ENCODE peak calls at places on chromosomes 3 and 15, in six cellular contexts. I is A549, W is GM12878, O is HepG2, Z is endothelial cell of umbilical vein, N is K562. P is an unnamed sample.

GRCh38 chr3:126300761-126301481 is 56.3 kb downstream of the KLF15 start:
- DNase-seq in I (no peak), W (no peak), O (peak), Z (no peak), N (no peak), P (no peak)

GRCh38 chr3:42377681-42378080 is 32.7 kb downstream of the LYZL4 start:
- DNase-seq in I (no peak), W (no peak), O (no peak), Z (no peak), N (no peak), P (no peak)

GRCh38 chr3:58098531-58098930 is 90.3 kb downstream of the FLNB start:
- DNase-seq in I (no peak), W (no peak), O (no peak), Z (no peak), N (no peak), P (no peak)

GRCh38 chr3:40109641-40110490 is 199.6 kb upstream of the EIF1B start:
- DNase-seq in I (no peak), W (no peak), O (peak), Z (peak), N (no peak), P (no peak)

GRCh38 chr15:76163429-76164020 is 103.7 kb downstream of the TMEM266 start:
- DNase-seq in I (peak), W (no peak), O (peak), Z (no peak), N (no peak), P (peak)

GRCh38 chr15:41487376-41487775 is 6.3 kb upstream of the ITPKA start:
- DNase-seq in I (no peak), W (no peak), O (no peak), Z (no peak), N (no peak), P (no peak)

GRCh38 chr3:190504354-190505125 is 9.3 kb upstream of the IL1RAP start:
- DNase-seq in I (no peak), W (no peak), O (peak), Z (peak), N (no peak), P (peak)

GRCh38 chr3:122800031-122800430 is 5.2 kb downstream of the SLC49A4 start:
- DNase-seq in I (no peak), W (no peak), O (no peak), Z (no peak), N (no peak), P (no peak)

GRCh38 chr3:86481031-86481430 is 509.9 kb downstream of the VGLL3 start:
- DNase-seq in I (peak), W (no peak), O (no peak), Z (no peak), N (no peak), P (peak)

GRCh38 chr3:159825216-159825854 is 163.3 kb upstream of the IL12A start:
- DNase-seq in I (peak), W (no peak), O (no peak), Z (no peak), N (no peak), P (no peak)

GRCh38 chr3:38170722-38171121 is 5.4 kb downstream of the OXSR1 start:
- DNase-seq in I (no peak), W (no peak), O (no peak), Z (no peak), N (no peak), P (no peak)

GRCh38 chr3:10530241-10530640 is 24.9 kb upstream of the ATP2B2 start:
- DNase-seq in I (no peak), W (no peak), O (no peak), Z (no peak), N (no peak), P (no peak)

GRCh38 chr3:172038823-172039222 is 555 bp upstream of the FNDC3B start:
- DNase-seq in I (no peak), W (no peak), O (no peak), Z (no peak), N (no peak), P (peak)

GRCh38 chr3:123753321-123753720 is 130.8 kb downstream of the MYLK start:
- DNase-seq in I (no peak), W (no peak), O (no peak), Z (no peak), N (no peak), P (no peak)

GRCh38 chr3:38649500-38650247 is at the start of gene SCN5A:
- DNase-seq in I (peak), W (no peak), O (no peak), Z (peak), N (peak), P (peak)

GRCh38 chr15:78895411-78895810 is 22.7 kb downstream of the MORF4L1 start:
- DNase-seq in I (no peak), W (no peak), O (no peak), Z (no peak), N (no peak), P (no peak)

GRCh38 chr3:187738400-187739124 is 6.7 kb downstream of the BCL6 start:
- DNase-seq in I (peak), W (no peak), O (peak), Z (peak), N (peak), P (peak)

GRCh38 chr3:176964656-176965055 is 232.6 kb downstream of the TBL1XR1 start:
- DNase-seq in I (no peak), W (no peak), O (no peak), Z (no peak), N (no peak), P (no peak)

GRCh38 chr15:31330836-31331235 is 4.2 kb downstream of the KLF13 start:
- DNase-seq in I (no peak), W (no peak), O (no peak), Z (no peak), N (no peak), P (no peak)

GRCh38 chr3:15753056-15753710 is 44.6 kb downstream of the ANKRD28 start:
- DNase-seq in I (peak), W (no peak), O (peak), Z (no peak), N (no peak), P (no peak)

GRCh38 chr15:91491131-91491950 is 362.2 kb upstream of the SLCO3A1 start:
- DNase-seq in I (peak), W (no peak), O (no peak), Z (no peak), N (no peak), P (peak)

GRCh38 chr15:84762840-84763572 is 14.6 kb downstream of the ZNF592 start:
- DNase-seq in I (no peak), W (no peak), O (no peak), Z (no peak), N (no peak), P (no peak)

GRCh38 chr15:84764585-84764984 is 16.2 kb downstream of the ZNF592 start:
- DNase-seq in I (no peak), W (no peak), O (no peak), Z (no peak), N (no peak), P (no peak)

GRCh38 chr15:84760219-84760618 is 11.8 kb downstream of the ZNF592 start:
- DNase-seq in I (no peak), W (no peak), O (no peak), Z (no peak), N (no peak), P (no peak)

GRCh38 chr15:84759018-84759417 is 10.6 kb downstream of the ZNF592 start:
- DNase-seq in I (no peak), W (no peak), O (no peak), Z (no peak), N (no peak), P (no peak)

GRCh38 chr15:84761534-84762190 is 13.3 kb downstream of the ZNF592 start:
- DNase-seq in I (no peak), W (no peak), O (no peak), Z (peak), N (no peak), P (no peak)
- H3K4me3 ChIP-seq in I (no peak), W (peak), O (no peak), Z (no peak), N (no peak), P (no peak)

DNA sequence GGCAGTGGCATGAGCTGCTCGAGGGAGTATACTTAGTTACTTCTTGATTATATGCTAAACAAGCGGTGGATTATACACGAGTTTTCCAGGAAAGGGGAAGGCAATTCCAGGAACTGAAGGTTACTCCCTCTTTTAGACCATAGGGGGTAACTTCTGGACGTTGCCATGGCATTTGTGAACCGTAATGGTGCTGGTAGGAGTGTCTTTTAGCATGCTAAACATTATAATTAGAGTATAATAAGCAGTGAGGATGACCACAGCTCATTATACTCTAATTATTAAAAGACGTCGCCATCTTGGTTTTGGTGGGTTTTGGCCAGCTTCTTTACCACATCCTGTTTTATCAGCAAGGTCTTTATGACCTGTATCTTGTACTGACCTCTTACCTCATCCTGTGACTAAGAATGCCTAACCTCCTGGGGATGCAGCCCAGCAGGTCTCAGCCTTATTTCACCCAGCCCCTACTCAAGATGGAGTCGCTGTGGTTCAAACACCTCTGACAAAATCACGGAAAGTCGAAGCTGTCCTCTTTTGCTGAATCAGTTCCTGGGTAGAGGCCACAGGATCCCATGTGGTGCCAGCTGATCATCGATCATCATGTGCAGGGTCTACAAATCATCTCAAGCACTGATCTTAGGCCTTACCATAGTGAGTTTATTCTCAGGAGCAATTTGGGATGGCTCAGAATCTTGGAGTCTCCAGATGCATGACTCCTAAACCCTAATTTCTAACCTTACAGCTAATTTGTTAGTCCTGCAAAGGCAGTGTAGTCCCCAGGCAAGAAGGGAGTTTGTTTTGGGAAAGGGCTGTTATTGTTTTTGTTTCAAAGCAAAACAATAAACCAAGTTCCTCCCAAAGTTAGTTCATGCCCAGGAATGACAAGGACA is 149.1 kb downstream of the TJP1 start:
- DNase-seq in I (no peak), W (no peak), O (no peak), Z (no peak), N (no peak), P (no peak)
- TF ChIP-seq MYC in I (no peak), W (no peak), O (no peak), Z (no peak), N (no peak), P (no peak)

DNA sequence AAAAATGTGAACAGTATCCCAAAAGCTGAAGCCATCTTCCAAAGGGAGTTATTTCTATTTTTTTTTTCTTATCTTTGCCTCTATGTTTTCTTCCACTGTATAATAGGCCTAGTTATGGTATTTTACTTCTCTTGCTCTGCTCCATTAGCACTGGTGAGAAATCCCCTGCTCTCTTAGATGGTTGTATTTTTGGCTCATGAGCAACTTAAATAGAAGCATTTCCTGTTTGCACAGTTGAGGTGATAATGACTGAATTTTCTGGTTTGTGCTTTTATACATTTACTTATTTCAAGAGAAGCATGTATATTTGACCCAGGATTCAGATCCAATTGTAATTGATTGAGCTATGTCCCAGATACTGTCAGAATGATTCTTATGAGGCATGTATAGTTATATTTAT is 61.6 kb upstream of the CD200R1L start:
- DNase-seq in I (no peak), W (peak), O (no peak), Z (no peak), N (no peak), P (no peak)
- H3K4me3 ChIP-seq in I (no peak), W (peak), O (no peak), Z (no peak), N (no peak), P (no peak)

GRCh38 chr15:83830381-83830780 is 176.5 kb downstream of the ADAMTSL3 start:
- DNase-seq in I (no peak), W (no peak), O (no peak), Z (no peak), N (no peak), P (no peak)

GRCh38 chr15:83838763-83839162 is 184.8 kb downstream of the ADAMTSL3 start:
- DNase-seq in I (no peak), W (no peak), O (no peak), Z (no peak), N (no peak), P (no peak)

GRCh38 chr15:83837946-83838571 is 184.1 kb downstream of the ADAMTSL3 start:
- DNase-seq in I (peak), W (no peak), O (peak), Z (no peak), N (no peak), P (peak)

GRCh38 chr15:83835384-83836010 is 181.6 kb downstream of the ADAMTSL3 start:
- DNase-seq in I (no peak), W (no peak), O (no peak), Z (no peak), N (no peak), P (no peak)

GRCh38 chr15:83833569-83833968 is 179.6 kb downstream of the ADAMTSL3 start:
- DNase-seq in I (no peak), W (no peak), O (no peak), Z (no peak), N (no peak), P (no peak)
- TF ChIP-seq MYC in I (no peak), W (no peak), O (no peak), Z (no peak), N (no peak), P (no peak)

GRCh38 chr3:143430582-143430981 is 311.0 kb downstream of the CHST2 start:
- DNase-seq in I (no peak), W (no peak), O (no peak), Z (no peak), N (no peak), P (no peak)
- H3K4me3 ChIP-seq in I (no peak), W (no peak), O (no peak), Z (no peak), N (no peak), P (no peak)

DNA sequence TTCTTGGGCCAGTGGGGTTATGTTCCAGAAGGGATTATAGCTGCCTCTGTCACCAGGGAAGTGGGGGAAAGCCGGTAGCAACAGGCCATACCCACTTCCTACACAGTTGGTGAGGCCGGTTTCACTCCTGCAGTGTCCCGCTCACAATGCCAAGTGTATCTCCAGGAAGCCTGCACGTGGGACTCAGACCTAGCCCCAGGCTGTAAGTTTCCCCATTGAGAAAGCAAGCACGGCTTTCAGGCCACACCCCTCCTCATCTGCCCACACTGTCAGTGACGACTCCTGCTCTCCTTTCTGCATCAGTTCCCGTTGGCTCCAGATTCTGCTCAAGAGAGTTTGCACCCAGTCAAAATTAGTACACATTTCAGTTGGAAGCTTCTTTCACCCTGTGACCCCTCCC is 51.6 kb upstream of the CPOX start:
- DNase-seq in I (no peak), W (no peak), O (no peak), Z (no peak), N (no peak), P (no peak)
- TF ChIP-seq MYC in I (no peak), W (no peak), O (no peak), Z (no peak), N (no peak), P (no peak)

P was measured in NB4.